ENCODE peak calls at places on chromosomes 11 and 22, in ten cellular contexts. Q is nucleus accumbens; F is mesendoderm; N is glutamatergic neuron; P is cardiac septum; X is B cell; U is osteoblast; S is GM13977; K is stimulated activated CD8-positive, alpha-beta memory T cell treated with anti-CD3 and anti-CD28 coated beads, Interleukin-4, amount 100 ng/mL, for 1 hour; Y is stimulated activated CD4-positive, alpha-beta T cell treated with anti-CD3 and anti-CD28 coated beads, Interleukin-1b, Interleukin-23, amount 100 ng/mL, for 24 hours. Z is an unnamed sample.

GRCh38 chr11:67273260-67273990 is 7.2 kb downstream of the GRK2 start:
- DNase-seq in Q (no peak), F (no peak), N (peak), P (peak), X (no peak), U (peak), S (no peak), K (no peak), Y (no peak), Z (no peak)

GRCh38 chr11:95419915-95420314 is 188.9 kb upstream of the SESN3 start:
- DNase-seq in Q (no peak), F (no peak), N (no peak), P (no peak), X (no peak), U (peak), S (no peak), K (no peak), Y (no peak), Z (no peak)

GRCh38 chr11:6568191-6568918 is 35.1 kb downstream of the RRP8 start:
- DNase-seq in Q (peak), F (peak), N (no peak), P (no peak), X (no peak), U (peak), S (peak), K (no peak), Y (no peak), Z (no peak)

GRCh38 chr11:11978792-11979486 is 29.5 kb downstream of the DKK3 start:
- DNase-seq in Q (no peak), F (peak), N (peak), P (peak), X (no peak), U (no peak), S (no peak), K (no peak), Y (no peak), Z (no peak)

GRCh38 chr11:65539401-65540289 is 14.8 kb downstream of the SCYL1 start:
- DNase-seq in Q (no peak), F (peak), N (no peak), P (no peak), X (no peak), U (peak), S (peak), K (no peak), Y (no peak), Z (no peak)

GRCh38 chr22:40449676-40450035 is 79.3 kb downstream of the SGSM3 start:
- DNase-seq in Q (no peak), F (no peak), N (no peak), P (no peak), X (no peak), U (peak), S (no peak), K (no peak), Y (no peak), Z (no peak)

GRCh38 chr11:2662024-2662312 is 37.8 kb downstream of the KCNQ1OT1 start:
- DNase-seq in Q (no peak), F (no peak), N (no peak), P (no peak), X (no peak), U (peak), S (no peak), K (no peak), Y (no peak), Z (no peak)

GRCh38 chr11:44943118-44943517 is 7.6 kb downstream of the TP53I11 start:
- DNase-seq in Q (no peak), F (no peak), N (no peak), P (no peak), X (peak), U (no peak), S (no peak), K (no peak), Y (no peak), Z (no peak)

GRCh38 chr22:37122598-37123180 is 13.2 kb upstream of the TMPRSS6 start:
- DNase-seq in Q (no peak), F (peak), N (no peak), P (no peak), X (no peak), U (no peak), S (no peak), K (no peak), Y (no peak), Z (no peak)

GRCh38 chr11:11444027-11444799 is 91.2 kb upstream of the CSNK2A3 start:
- DNase-seq in Q (no peak), F (no peak), N (no peak), P (no peak), X (no peak), U (peak), S (no peak), K (no peak), Y (no peak), Z (no peak)

GRCh38 chr11:6612816-6613136 is 760 bp upstream of the TAF10 start:
- DNase-seq in Q (no peak), F (no peak), N (peak), P (no peak), X (no peak), U (no peak), S (no peak), K (no peak), Y (no peak), Z (no peak)

GRCh38 chr11:58068640-58069039 is 37.9 kb downstream of the OR6Q1 start:
- DNase-seq in Q (no peak), F (no peak), N (no peak), P (no peak), X (no peak), U (no peak), S (no peak), K (no peak), Y (no peak), Z (no peak)

GRCh38 chr11:14499178-14499559 is 442 bp downstream of the COPB1 start:
- DNase-seq in Q (no peak), F (no peak), N (peak), P (no peak), X (no peak), U (no peak), S (peak), K (peak), Y (no peak), Z (peak)

GRCh38 chr11:126440276-126440675 is 84.8 kb downstream of the ST3GAL4 start:
- DNase-seq in Q (no peak), F (no peak), N (no peak), P (no peak), X (no peak), U (no peak), S (no peak), K (no peak), Y (no peak), Z (no peak)

GRCh38 chr22:25354456-25354855 is 135.0 kb downstream of the CRYBB2 start:
- DNase-seq in Q (no peak), F (no peak), N (peak), P (peak), X (no peak), U (no peak), S (no peak), K (no peak), Y (no peak), Z (no peak)

GRCh38 chr11:12086271-12087074 is 23.9 kb upstream of the MICAL2 start:
- DNase-seq in Q (no peak), F (peak), N (no peak), P (peak), X (no peak), U (peak), S (no peak), K (no peak), Y (no peak), Z (no peak)

GRCh38 chr22:39176067-39176621 is 23.7 kb upstream of the CBX7 start:
- DNase-seq in Q (no peak), F (peak), N (peak), P (peak), X (no peak), U (peak), S (no peak), K (no peak), Y (no peak), Z (no peak)

GRCh38 chr11:61860054-61860903 is 31.1 kb downstream of the FADS3 start:
- DNase-seq in Q (no peak), F (no peak), N (no peak), P (peak), X (no peak), U (peak), S (no peak), K (no peak), Y (no peak), Z (no peak)

GRCh38 chr11:63518548-63518947 is 12.7 kb downstream of the LGALS12 start:
- DNase-seq in Q (no peak), F (no peak), N (no peak), P (no peak), X (no peak), U (no peak), S (no peak), K (no peak), Y (no peak), Z (no peak)

GRCh38 chr11:16030664-16031063 is 325.7 kb downstream of the SOX6 start:
- DNase-seq in Q (no peak), F (no peak), N (no peak), P (no peak), X (no peak), U (no peak), S (no peak), K (no peak), Y (no peak), Z (no peak)

GRCh38 chr11:122248130-122248529 is 132.1 kb upstream of the BLID start:
- DNase-seq in Q (no peak), F (no peak), N (no peak), P (no peak), X (no peak), U (no peak), S (no peak), K (no peak), Y (no peak), Z (no peak)

GRCh38 chr22:46731246-46732040 is 6.6 kb downstream of the CERK start:
- DNase-seq in Q (no peak), F (peak), N (no peak), P (no peak), X (no peak), U (peak), S (no peak), K (no peak), Y (no peak), Z (no peak)

GRCh38 chr11:1563149-1563638 is 8.9 kb downstream of the DUSP8 start:
- DNase-seq in Q (no peak), F (no peak), N (peak), P (no peak), X (no peak), U (peak), S (no peak), K (no peak), Y (no peak), Z (no peak)

GRCh38 chr11:94034207-94034606 is 13.1 kb downstream of the HEPHL1 start:
- DNase-seq in Q (no peak), F (no peak), N (no peak), P (no peak), X (no peak), U (no peak), S (no peak), K (no peak), Y (no peak), Z (no peak)

GRCh38 chr22:23457586-23457985 is 122.5 kb downstream of the IGLL1 start:
- DNase-seq in Q (no peak), F (no peak), N (no peak), P (no peak), X (no peak), U (no peak), S (no peak), K (no peak), Y (no peak), Z (no peak)

GRCh38 chr11:17639781-17640180 is 79.6 kb upstream of the MYOD1 start:
- DNase-seq in Q (no peak), F (no peak), N (no peak), P (no peak), X (no peak), U (no peak), S (no peak), K (no peak), Y (no peak), Z (no peak)

GRCh38 chr11:128421577-128421976 is 165.8 kb downstream of the ETS1 start:
- DNase-seq in Q (no peak), F (peak), N (no peak), P (no peak), X (no peak), U (peak), S (no peak), K (no peak), Y (no peak), Z (no peak)

GRCh38 chr22:38554281-38554680 is 15.7 kb downstream of the DMC1 start:
- DNase-seq in Q (no peak), F (no peak), N (no peak), P (no peak), X (no peak), U (peak), S (no peak), K (no peak), Y (no peak), Z (no peak)

GRCh38 chr11:69429716-69430491 is 51.6 kb upstream of the LINC01488 start:
- DNase-seq in Q (no peak), F (no peak), N (no peak), P (peak), X (no peak), U (peak), S (no peak), K (no peak), Y (no peak), Z (no peak)

GRCh38 chr11:118662401-118663271 is 16.8 kb downstream of the TREH start:
- DNase-seq in Q (no peak), F (peak), N (no peak), P (no peak), X (no peak), U (no peak), S (no peak), K (no peak), Y (no peak), Z (no peak)

GRCh38 chr22:44181033-44181911 is 547 bp downstream of the PARVG start:
- DNase-seq in Q (no peak), F (no peak), N (no peak), P (peak), X (peak), U (no peak), S (peak), K (peak), Y (no peak), Z (peak)

GRCh38 chr11:47148903-47149535 is 27.7 kb downstream of the ARFGAP2 start:
- DNase-seq in Q (peak), F (peak), N (no peak), P (no peak), X (no peak), U (no peak), S (no peak), K (no peak), Y (no peak), Z (no peak)

GRCh38 chr11:26930518-26931247 is 63.2 kb upstream of the FIBIN start:
- DNase-seq in Q (no peak), F (no peak), N (no peak), P (no peak), X (no peak), U (no peak), S (no peak), K (no peak), Y (no peak), Z (no peak)

GRCh38 chr11:129785383-129786111 is 30.1 kb upstream of the TMEM45B start:
- DNase-seq in Q (no peak), F (peak), N (no peak), P (no peak), X (no peak), U (no peak), S (no peak), K (no peak), Y (no peak), Z (no peak)

GRCh38 chr22:47695176-47695575 is 932.7 kb downstream of the TBC1D22A start:
- DNase-seq in Q (no peak), F (no peak), N (no peak), P (no peak), X (peak), U (no peak), S (peak), K (no peak), Y (no peak), Z (no peak)

GRCh38 chr11:129460714-129461113 is 85.1 kb downstream of the BARX2 start:
- DNase-seq in Q (no peak), F (no peak), N (no peak), P (no peak), X (no peak), U (no peak), S (no peak), K (no peak), Y (no peak), Z (no peak)

GRCh38 chr11:2670541-2671100 is 29.2 kb downstream of the KCNQ1OT1 start:
- DNase-seq in Q (no peak), F (no peak), N (no peak), P (peak), X (no peak), U (peak), S (no peak), K (no peak), Y (no peak), Z (no peak)

GRCh38 chr11:77783023-77783422 is 37.5 kb downstream of the RSF1 start:
- DNase-seq in Q (no peak), F (no peak), N (no peak), P (no peak), X (peak), U (peak), S (no peak), K (no peak), Y (no peak), Z (no peak)

Z was measured in activated gamma-delta T cell treated with anti-CD3 and anti-CD28 coated beads, Interleukin-2, amount 50 U/mL, for 16 hours.